ENCODE peak calls at places on chromosomes 16 and 17, in four cellular contexts. N is breast epithelium, W is heart right ventricle, H is A673. O is an unnamed sample.

GRCh38 chr17:40093005-40093579 is 7.3 kb downstream of the NR1D1 start:
- DNase-seq in N (no peak), W (no peak), H (no peak), O (no peak)

GRCh38 chr17:74330446-74330845 is 4.4 kb downstream of the KIF19 start:
- DNase-seq in N (no peak), W (no peak), H (no peak), O (no peak)

GRCh38 chr17:63445065-63445464 is 1.0 kb downstream of the CYB561 start:
- DNase-seq in N (no peak), W (no peak), H (no peak), O (no peak)

GRCh38 chr17:62882284-62882683 is 74.2 kb upstream of the MARCHF10 start:
- DNase-seq in N (no peak), W (no peak), H (no peak), O (no peak)

GRCh38 chr16:81004646-81005353 is 1.9 kb downstream of the CMC2 start:
- DNase-seq in N (no peak), W (no peak), H (peak; percentile 80), O (peak; percentile 49)

GRCh38 chr17:57422574-57423164 is 166.3 kb downstream of the MSI2 start:
- DNase-seq in N (no peak), W (no peak), H (no peak), O (peak; percentile 53)

GRCh38 chr17:79777844-79778503 is at the start of gene CBX2:
- DNase-seq in N (peak; percentile 68), W (peak; percentile 88), H (peak; percentile 92), O (peak; percentile 83)

GRCh38 chr17:17034028-17034427 is 8.2 kb upstream of the MPRIP start:
- DNase-seq in N (no peak), W (no peak), H (no peak), O (no peak)

GRCh38 chr16:4094138-4094773 is 22.0 kb downstream of the ADCY9 start:
- DNase-seq in N (no peak), W (no peak), H (no peak), O (no peak)

GRCh38 chr16:85613609-85614337 is 651 bp downstream of the GSE1 start:
- DNase-seq in N (peak; percentile 70), W (peak; percentile 77), H (peak; percentile 71), O (peak; percentile 72)

GRCh38 chr16:17801024-17801423 is 330.3 kb upstream of the XYLT1 start:
- DNase-seq in N (no peak), W (no peak), H (no peak), O (no peak)

GRCh38 chr17:2940352-2940751 is 123.1 kb downstream of the OR1D5 start:
- DNase-seq in N (peak; percentile 61), W (peak; percentile 69), H (no peak), O (no peak)

GRCh38 chr17:67289174-67289876 is 44.3 kb upstream of the HELZ start:
- DNase-seq in N (peak; percentile 53), W (peak; percentile 87), H (peak; percentile 27), O (peak; percentile 70)

GRCh38 chr17:81741594-81742452 is 29.7 kb downstream of the SLC25A10 start:
- DNase-seq in N (no peak), W (no peak), H (no peak), O (peak; percentile 26)

GRCh38 chr16:71540-72341 is 690 bp downstream of the RHBDF1 start:
- DNase-seq in N (peak; percentile 90), W (peak; percentile 62), H (peak; percentile 63), O (peak; percentile 88)

GRCh38 chr17:80112471-80113032 is 11.2 kb downstream of the GAA start:
- DNase-seq in N (no peak), W (no peak), H (no peak), O (no peak)

GRCh38 chr17:5516060-5516792 is 29.9 kb downstream of the MIS12 start:
- DNase-seq in N (no peak), W (no peak), H (no peak), O (peak; percentile 83)

GRCh38 chr17:11404431-11404830 is 163.4 kb downstream of the SHISA6 start:
- DNase-seq in N (no peak), W (no peak), H (peak; percentile 71), O (peak; percentile 50)

GRCh38 chr17:34349748-34350147 is 6.5 kb upstream of the CCL13 start:
- DNase-seq in N (no peak), W (no peak), H (no peak), O (peak; percentile 9)

GRCh38 chr17:77734371-77735050 is 224.0 kb upstream of the TNRC6C start:
- DNase-seq in N (peak; percentile 89), W (peak; percentile 95), H (peak; percentile 94), O (peak; percentile 79)

GRCh38 chr17:16924701-16925440 is 47.0 kb downstream of the TNFRSF13B start:
- DNase-seq in N (peak; percentile 33), W (no peak), H (no peak), O (no peak)

GRCh38 chr17:64230551-64231408 is 32.3 kb downstream of the TEX2 start:
- DNase-seq in N (no peak), W (no peak), H (no peak), O (peak; percentile 52)

GRCh38 chr16:56617212-56618085 is 8.1 kb upstream of the MT1E start:
- DNase-seq in N (peak; percentile 65), W (peak; percentile 87), H (no peak), O (peak; percentile 98)

GRCh38 chr17:36931697-36932382 is 5.4 kb upstream of the LHX1 start:
- DNase-seq in N (no peak), W (no peak), H (no peak), O (no peak)

GRCh38 chr16:3484328-3485096 is 10.8 kb downstream of the C16orf90 start:
- DNase-seq in N (no peak), W (no peak), H (no peak), O (no peak)

GRCh38 chr16:70444249-70445063 is 5.6 kb upstream of the ST3GAL2 start:
- DNase-seq in N (no peak), W (no peak), H (no peak), O (no peak)

GRCh38 chr16:74627506-74628220 is 20.7 kb upstream of the GLG1 start:
- DNase-seq in N (no peak), W (no peak), H (no peak), O (peak; percentile 10)

GRCh38 chr17:41382396-41382795 is 290 bp upstream of the KRT34 start:
- DNase-seq in N (no peak), W (no peak), H (no peak), O (no peak)

GRCh38 chr17:83182620-83183063 is 103.2 kb downstream of the METRNL start:
- DNase-seq in N (peak; percentile 50), W (peak; percentile 19), H (no peak), O (no peak)

GRCh38 chr16:24748242-24748641 is 18.8 kb downstream of the TNRC6A start:
- DNase-seq in N (no peak), W (no peak), H (peak; percentile 67), O (peak; percentile 86)

GRCh38 chr17:6589266-6589946 is 33.1 kb upstream of the PITPNM3 start:
- DNase-seq in N (no peak), W (no peak), H (no peak), O (no peak)

GRCh38 chr17:82318169-82318498 is 726 bp upstream of the CD7 start:
- DNase-seq in N (no peak), W (no peak), H (no peak), O (no peak)

GRCh38 chr16:81214745-81215166 is 23.7 kb upstream of the BCO1 start:
- DNase-seq in N (no peak), W (no peak), H (no peak), O (no peak)

GRCh38 chr16:2082171-2082982 is 34.6 kb downstream of the TSC2 start:
- DNase-seq in N (no peak), W (peak; percentile 43), H (no peak), O (no peak)

GRCh38 chr16:2083409-2083808 is 35.6 kb downstream of the TSC2 start:
- DNase-seq in N (no peak), W (no peak), H (no peak), O (no peak)

GRCh38 chr16:2081685-2082084 is 33.9 kb downstream of the TSC2 start:
- DNase-seq in N (no peak), W (no peak), H (no peak), O (no peak)

GRCh38 chr16:2083876-2084687 is 36.3 kb downstream of the TSC2 start:
- DNase-seq in N (no peak), W (no peak), H (no peak), O (no peak)

GRCh38 chr16:2082983-2083364 is 35.2 kb downstream of the TSC2 start:
- DNase-seq in N (no peak), W (no peak), H (no peak), O (no peak)
- H3K36me3 ChIP-seq in N (no peaks in the 10 kb centered on the region), W (peaks cover 5% of the 10 kb centered on the region), H (peaks cover 15% of the 10 kb centered on the region), O (peaks cover 58% of the 10 kb centered on the region)

DNA sequence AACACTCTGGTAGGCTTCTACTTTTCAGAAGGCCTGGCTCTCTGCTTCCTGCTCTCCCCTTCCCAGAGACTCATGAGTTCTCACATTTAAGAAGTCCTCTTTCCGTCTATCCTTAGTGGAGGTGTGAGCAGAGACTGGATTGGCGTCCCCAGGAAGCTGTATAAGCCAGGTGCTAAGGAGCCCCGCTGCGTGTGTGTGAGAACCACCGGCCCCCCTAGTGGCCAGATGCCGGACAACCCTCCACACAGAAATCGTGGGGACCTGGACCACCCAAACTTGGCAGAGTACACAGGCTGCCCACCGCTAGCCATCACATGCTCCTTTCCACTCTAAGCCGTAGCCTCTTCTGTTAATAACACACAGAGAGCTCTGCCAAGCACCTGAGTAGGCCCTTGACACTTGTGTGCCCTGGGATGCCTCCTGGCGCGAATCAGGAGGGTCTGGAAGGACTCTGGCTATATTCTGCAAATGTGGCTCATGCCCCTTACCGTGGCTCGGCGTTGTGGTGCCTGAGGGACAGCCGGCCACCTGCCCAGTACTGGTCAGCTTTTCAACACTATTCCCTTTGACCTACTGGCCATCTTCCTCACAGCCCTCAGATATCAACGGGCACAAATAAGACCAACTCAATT is 13.9 kb downstream of the CYB5D2 start:
- DNase-seq in N (no peak), W (no peak), H (no peak), O (no peak)
- H3K36me3 ChIP-seq in N (no peaks in the 10 kb centered on the region), W (no peaks in the 10 kb centered on the region), H (no peaks in the 10 kb centered on the region), O (no peaks in the 10 kb centered on the region)

GRCh38 chr17:49815761-49816281 is 27.3 kb downstream of the KAT7 start:
- DNase-seq in N (no peak), W (no peak), H (peak; percentile 45), O (no peak)

GRCh38 chr17:49819118-49819517 is 28.8 kb downstream of the TAC4 start:
- DNase-seq in N (no peak), W (no peak), H (no peak), O (no peak)

GRCh38 chr17:49817993-49818392 is 29.5 kb downstream of the KAT7 start:
- DNase-seq in N (no peak), W (no peak), H (no peak), O (no peak)

GRCh38 chr17:49819651-49820050 is 28.2 kb downstream of the TAC4 start:
- DNase-seq in N (no peak), W (no peak), H (no peak), O (no peak)

DNA sequence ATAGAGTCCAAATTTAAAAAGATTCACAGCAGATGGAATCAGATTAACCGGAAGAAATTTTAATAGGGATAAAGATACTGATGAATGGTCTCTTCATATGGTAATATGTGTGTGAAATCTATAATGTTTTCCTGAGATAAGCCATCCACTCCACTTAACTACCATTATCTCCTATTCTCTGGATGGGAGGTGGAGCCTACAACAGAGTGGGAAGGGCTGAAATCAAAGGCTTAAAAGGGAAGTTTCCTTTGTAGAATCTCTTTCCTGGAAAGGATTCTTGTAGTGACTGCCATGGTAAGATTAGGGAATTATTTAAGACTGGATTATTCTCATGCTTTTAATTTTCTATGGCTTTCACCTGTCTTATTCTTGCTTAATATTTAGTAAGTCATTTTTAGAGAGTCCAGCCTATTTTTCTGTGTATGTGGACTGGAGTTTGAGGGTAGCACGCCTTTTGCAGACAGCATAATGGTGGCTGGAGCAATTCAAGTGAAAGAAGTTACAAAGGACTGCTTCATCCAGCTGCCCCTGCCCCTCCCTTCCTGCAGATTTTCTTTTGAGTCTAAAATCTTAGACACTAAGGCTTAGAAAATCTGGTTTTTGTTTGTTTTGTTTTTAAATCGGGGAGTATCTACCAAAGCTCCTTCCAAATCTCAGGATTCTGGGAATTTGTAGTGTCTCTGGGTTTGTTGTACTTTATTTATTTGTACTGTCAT is 26.5 kb downstream of the KAT7 start:
- DNase-seq in N (no peak), W (no peak), H (peak; percentile 72), O (no peak)
- H3K36me3 ChIP-seq in N (no peaks in the 10 kb centered on the region), W (no peaks in the 10 kb centered on the region), H (peaks cover 76% of the 10 kb centered on the region), O (peaks cover 65% of the 10 kb centered on the region)

GRCh38 chr17:75704963-75705875 is 16.0 kb upstream of the ITGB4 start:
- DNase-seq in N (no peak), W (no peak), H (no peak), O (no peak)
- H3K36me3 ChIP-seq in N (no peaks in the 10 kb centered on the region), W (no peaks in the 10 kb centered on the region), H (peaks cover 53% of the 10 kb centered on the region), O (peaks cover 73% of the 10 kb centered on the region)